ENCODE peak calls at places on chromosomes 6 and 20, in ten cellular contexts. Q is fibroblast of lung; E is NCI-H2029; N is NCI-H1417; C is stimulated activated CD8-positive, alpha-beta memory T cell treated with anti-CD3 and anti-CD28 coated beads, Interleukin-4, amount 100 ng/mL, for 4 hours; D is ELF-1; O is anterior cingulate cortex; Z is MCF 10A; W is CD4-positive, CD25-positive, alpha-beta regulatory T cell; T is mucosa of descending colon. K is an unnamed sample.

GRCh38 chr20:44886276-44886671 is 769 bp downstream of the YWHAB start:
- DNase-seq in D (peak), E (no peak), C (no peak), Z (no peak), Q (no peak), W (no peak), O (no peak), T (no peak), N (no peak), K (no peak)

GRCh38 chr20:23880426-23880825 is 878 bp upstream of the CST5 start:
- DNase-seq in N (no peak), C (no peak), Z (no peak), T (no peak), O (no peak), D (no peak), Q (no peak), E (no peak), W (no peak), K (no peak)

GRCh38 chr6:122302077-122302476 is 97.4 kb upstream of the HSF2 start:
- DNase-seq in O (no peak), C (no peak), T (no peak), Z (no peak), Q (no peak), E (no peak), D (no peak), N (no peak), W (no peak), K (no peak)

GRCh38 chr6:3159805-3160781 is 2.7 kb upstream of the TUBB2A start:
- DNase-seq in C (peak), Q (peak), D (peak), N (no peak), T (peak), W (peak), O (no peak), E (peak), Z (no peak), K (no peak)

GRCh38 chr20:36461600-36462439 is 79.5 kb upstream of the MYL9 start:
- DNase-seq in T (peak), E (peak), C (no peak), Q (peak), Z (peak), D (peak), W (peak), N (peak), O (no peak), K (peak)

GRCh38 chr6:89859744-89860143 is 30.1 kb downstream of the CASP8AP2 start:
- DNase-seq in W (no peak), T (no peak), N (no peak), D (no peak), Z (no peak), Q (no peak), O (no peak), C (no peak), E (no peak), K (no peak)

GRCh38 chr20:49747707-49748524 is 34.2 kb upstream of the B4GALT5 start:
- DNase-seq in Q (peak), N (no peak), W (no peak), Z (peak), T (peak), C (no peak), D (peak), E (peak), O (peak), K (peak)

GRCh38 chr6:30842754-30843610 is 41.3 kb upstream of the DDR1 start:
- DNase-seq in E (no peak), C (no peak), O (no peak), N (no peak), Q (peak), Z (no peak), T (no peak), D (peak), W (no peak), K (no peak)

GRCh38 chr6:128491041-128491642 is 29.3 kb downstream of the PTPRK start:
- DNase-seq in Q (peak), Z (no peak), N (no peak), O (no peak), C (no peak), E (no peak), W (no peak), D (no peak), T (no peak), K (no peak)

GRCh38 chr6:39934060-39934757 is at the start of gene MOCS1:
- DNase-seq in T (peak), W (no peak), C (no peak), N (peak), E (peak), D (peak), Z (peak), O (peak), Q (peak), K (peak)

GRCh38 chr20:33933469-33933909 is 60.2 kb upstream of the RALY start:
- DNase-seq in O (peak), Z (peak), Q (no peak), T (peak), W (peak), D (peak), C (no peak), N (peak), E (peak), K (peak)

GRCh38 chr6:162543221-162543620 is 184.3 kb downstream of the PRKN start:
- DNase-seq in O (no peak), W (no peak), T (no peak), Q (no peak), Z (no peak), E (no peak), C (no peak), N (no peak), D (peak), K (no peak)

GRCh38 chr20:51575486-51575885 is 33.0 kb upstream of the NFATC2 start:
- DNase-seq in C (no peak), E (no peak), W (no peak), N (no peak), Q (no peak), D (no peak), T (no peak), Z (no peak), O (no peak), K (no peak)

GRCh38 chr6:118892248-118893094 is 1.5 kb upstream of the ASF1A start:
- DNase-seq in E (no peak), Z (no peak), Q (peak), C (no peak), N (no peak), T (no peak), O (no peak), D (no peak), W (no peak), K (no peak)

GRCh38 chr20:38799248-38799647 is 6.2 kb upstream of the PPP1R16B start:
- DNase-seq in C (no peak), O (no peak), E (no peak), T (no peak), Z (no peak), W (no peak), N (no peak), Q (no peak), D (no peak), K (no peak)

GRCh38 chr6:6654599-6655575 is 66.4 kb downstream of the LY86 start:
- DNase-seq in C (peak), T (no peak), Z (no peak), W (no peak), D (no peak), N (no peak), Q (peak), O (no peak), E (no peak), K (no peak)

GRCh38 chr6:3843379-3844096 is 5.6 kb upstream of the FAM50B start:
- DNase-seq in D (no peak), Q (peak), N (no peak), O (no peak), W (no peak), C (no peak), Z (no peak), E (no peak), T (no peak), K (no peak)

GRCh38 chr6:104396077-104396476 is 463.6 kb downstream of the HACE1 start:
- DNase-seq in N (no peak), T (no peak), D (no peak), Q (no peak), C (no peak), Z (no peak), W (no peak), E (no peak), O (no peak), K (no peak)

GRCh38 chr6:31401403-31401802 is 2.0 kb upstream of the MICA start:
- DNase-seq in O (no peak), W (no peak), E (no peak), T (no peak), N (no peak), Z (peak), D (peak), C (no peak), Q (peak), K (no peak)

GRCh38 chr20:1945134-1945618 is 48.7 kb downstream of the PDYN start:
- DNase-seq in N (no peak), T (no peak), W (no peak), O (peak), Q (no peak), Z (peak), D (no peak), C (no peak), E (no peak), K (peak)

GRCh38 chr6:138334000-138334399 is 43.7 kb upstream of the SMIM28 start:
- DNase-seq in N (no peak), O (no peak), T (no peak), W (no peak), E (no peak), Z (no peak), Q (no peak), D (no peak), C (no peak), K (no peak)

GRCh38 chr20:24675651-24676352 is 206.4 kb downstream of the SYNDIG1 start:
- DNase-seq in E (no peak), W (no peak), T (no peak), C (no peak), O (no peak), Z (no peak), N (no peak), D (no peak), Q (no peak), K (no peak)

GRCh38 chr20:20972490-20972889 is 133.7 kb downstream of the LINC00237 start:
- DNase-seq in E (no peak), D (no peak), O (no peak), Z (no peak), N (no peak), T (no peak), W (no peak), Q (no peak), C (no peak), K (no peak)

GRCh38 chr6:144186817-144187625 is 36.7 kb downstream of the STX11 start:
- DNase-seq in Q (no peak), E (no peak), O (no peak), W (no peak), Z (no peak), C (no peak), T (no peak), N (no peak), D (no peak), K (no peak)

GRCh38 chr6:167798453-167798852 is 28.3 kb upstream of the AFDN start:
- DNase-seq in W (no peak), Z (no peak), E (no peak), T (no peak), D (peak), N (no peak), O (no peak), Q (no peak), C (no peak), K (no peak)

GRCh38 chr20:61112515-61112914 is 139.5 kb upstream of the CDH4 start:
- DNase-seq in E (no peak), C (no peak), Z (no peak), O (no peak), T (no peak), N (no peak), W (no peak), Q (no peak), D (no peak), K (no peak)

GRCh38 chr20:36267605-36268500 is 31.6 kb downstream of the AAR2 start:
- DNase-seq in N (no peak), Z (no peak), D (peak), T (no peak), O (no peak), W (no peak), Q (no peak), E (no peak), C (no peak), K (no peak)

GRCh38 chr6:110728501-110728900 is 86.8 kb downstream of the CDK19 start:
- DNase-seq in C (no peak), E (no peak), D (no peak), Z (no peak), N (no peak), W (no peak), Q (no peak), T (no peak), O (no peak), K (no peak)

GRCh38 chr6:24910850-24911712 is 24.7 kb downstream of the RIPOR2 start:
- DNase-seq in D (peak), Z (peak), O (peak), N (peak), C (no peak), E (peak), W (peak), T (peak), Q (peak), K (peak)

GRCh38 chr6:31597006-31597405 is 4.2 kb upstream of the NCR3 start:
- DNase-seq in W (no peak), T (no peak), O (no peak), D (no peak), E (no peak), Z (peak), Q (peak), C (no peak), N (no peak), K (no peak)

GRCh38 chr20:4606046-4606445 is 115.7 kb upstream of the PRND start:
- DNase-seq in W (no peak), E (no peak), D (no peak), T (no peak), Z (no peak), C (no peak), O (no peak), Q (no peak), N (no peak), K (no peak)

GRCh38 chr6:14596410-14596809 is 478.8 kb downstream of the CD83 start:
- DNase-seq in D (no peak), Q (peak), W (no peak), Z (peak), T (no peak), E (no peak), C (no peak), N (no peak), O (no peak), K (peak)

GRCh38 chr6:113630365-113630737 is 226.8 kb upstream of the MARCKS start:
- DNase-seq in C (no peak), W (no peak), Q (peak), Z (peak), T (no peak), O (no peak), E (peak), N (no peak), D (no peak), K (no peak)

GRCh38 chr6:117909638-117910037 is 2.6 kb downstream of the SLC35F1 start:
- DNase-seq in D (no peak), W (no peak), C (no peak), O (no peak), E (no peak), Q (no peak), N (no peak), Z (no peak), T (no peak), K (no peak)

GRCh38 chr6:49890988-49891387 is 24.7 kb upstream of the CRISP1 start:
- DNase-seq in E (no peak), T (no peak), Z (no peak), N (no peak), Q (no peak), W (no peak), O (no peak), D (peak), C (no peak), K (no peak)

GRCh38 chr20:33649201-33649631 is 12.9 kb upstream of the C20orf144 start:
- DNase-seq in C (no peak), W (no peak), D (no peak), Q (no peak), Z (no peak), N (peak), O (peak), E (peak), T (peak), K (peak)

GRCh38 chr6:82554706-82555105 is 191.1 kb downstream of the TPBG start:
- DNase-seq in W (no peak), Z (no peak), N (no peak), T (no peak), D (no peak), O (no peak), Q (peak), E (no peak), C (no peak), K (no peak)